ENCODE peak calls at places on chromosomes 3 and 15, in seven cellular contexts. P is adrenal gland, A is mucosa of descending colon, M is endodermal cell, E is colonic mucosa, S is GM23248, F is AG04450. D is an unnamed sample.
A peak's percentile ranks its signal among the peaks of the same experiment; 100 is the strongest.

GRCh38 chr3:30548605-30549004 is 57.8 kb upstream of the TGFBR2 start:
- DNase-seq in P (no peak), A (no peak), M (peak; percentile 86), E (no peak), S (peak; percentile 21), F (no peak), D (no peak)

GRCh38 chr15:88719654-88720053 is 80.8 kb downstream of the ISG20 start:
- DNase-seq in P (no peak), A (no peak), M (peak; percentile 28), E (no peak), S (no peak), F (no peak), D (no peak)

GRCh38 chr3:150945226-150945625 is 27.3 kb downstream of the CLRN1 start:
- DNase-seq in P (peak; percentile 35), A (no peak), M (no peak), E (no peak), S (peak; percentile 82), F (no peak), D (no peak)

GRCh38 chr15:60548101-60548500 is 69.2 kb upstream of the ICE2 start:
- DNase-seq in P (no peak), A (no peak), M (no peak), E (no peak), S (no peak), F (no peak), D (no peak)

GRCh38 chr3:159252772-159253384 is 451.0 kb downstream of the MFSD1 start:
- DNase-seq in P (no peak), A (peak; percentile 18), M (no peak), E (no peak), S (peak; percentile 74), F (no peak), D (no peak)

GRCh38 chr15:58260911-58261267 is 122.7 kb downstream of the AQP9 start:
- DNase-seq in P (no peak), A (no peak), M (no peak), E (no peak), S (peak; percentile 72), F (no peak), D (no peak)

GRCh38 chr3:66709464-66710058 is 208.7 kb upstream of the LRIG1 start:
- DNase-seq in P (no peak), A (no peak), M (no peak), E (no peak), S (no peak), F (no peak), D (no peak)

GRCh38 chr3:14633819-14634424 is 17.6 kb upstream of the CCDC174 start:
- DNase-seq in P (peak; percentile 62), A (peak; percentile 66), M (peak; percentile 75), E (peak; percentile 50), S (peak; percentile 76), F (peak; percentile 7), D (peak; percentile 64)

GRCh38 chr3:14458434-14459280 is 56.3 kb downstream of the SLC6A6 start:
- DNase-seq in P (no peak), A (no peak), M (no peak), E (no peak), S (peak; percentile 50), F (no peak), D (no peak)

GRCh38 chr3:10964537-10965167 is 27.9 kb upstream of the SLC6A1 start:
- DNase-seq in P (no peak), A (peak; percentile 65), M (peak; percentile 89), E (no peak), S (peak; percentile 18), F (no peak), D (no peak)

GRCh38 chr3:47404420-47404819 is 23.6 kb downstream of the PTPN23 start:
- DNase-seq in P (no peak), A (no peak), M (no peak), E (no peak), S (no peak), F (no peak), D (no peak)

GRCh38 chr3:171374260-171374659 is 85.9 kb downstream of the TNIK start:
- DNase-seq in P (no peak), A (no peak), M (no peak), E (no peak), S (peak; percentile 26), F (no peak), D (no peak)

GRCh38 chr15:99477745-99478525 is 87.8 kb upstream of the MEF2A start:
- DNase-seq in P (no peak), A (no peak), M (no peak), E (no peak), S (no peak), F (no peak), D (peak; percentile 27)

GRCh38 chr3:134333522-134334181 is 40.6 kb downstream of the AMOTL2 start:
- DNase-seq in P (no peak), A (no peak), M (peak; percentile 91), E (no peak), S (peak; percentile 89), F (no peak), D (no peak)

GRCh38 chr3:65761431-65761830 is 277.3 kb downstream of the MAGI1 start:
- DNase-seq in P (no peak), A (no peak), M (no peak), E (no peak), S (no peak), F (no peak), D (no peak)

GRCh38 chr3:184168363-184169120 is 6.1 kb upstream of the AP2M1 start:
- DNase-seq in P (no peak), A (no peak), M (peak; percentile 29), E (no peak), S (peak; percentile 90), F (no peak), D (no peak)

GRCh38 chr3:178083906-178084823 is 452.1 kb upstream of the KCNMB2 start:
- DNase-seq in P (no peak), A (no peak), M (no peak), E (no peak), S (no peak), F (no peak), D (no peak)

GRCh38 chr3:2727566-2728318 is 382.4 kb downstream of the IL5RA start:
- DNase-seq in P (no peak), A (no peak), M (no peak), E (no peak), S (no peak), F (no peak), D (no peak)

GRCh38 chr15:68311859-68312557 is 34.5 kb downstream of the FEM1B start:
- DNase-seq in P (no peak), A (no peak), M (no peak), E (no peak), S (no peak), F (no peak), D (no peak)

GRCh38 chr3:162586591-162586990 is 1090.0 kb downstream of the OTOL1 start:
- DNase-seq in P (no peak), A (no peak), M (no peak), E (no peak), S (no peak), F (peak; percentile 18), D (no peak)

GRCh38 chr15:71691700-71692417 is 118.5 kb upstream of the NR2E3 start:
- DNase-seq in P (no peak), A (peak; percentile 15), M (peak; percentile 27), E (no peak), S (peak; percentile 84), F (peak; percentile 93), D (no peak)

GRCh38 chr3:159817571-159817970 is 171.1 kb upstream of the IL12A start:
- DNase-seq in P (no peak), A (no peak), M (no peak), E (no peak), S (no peak), F (no peak), D (no peak)

GRCh38 chr3:101066776-101067175 is 73.6 kb upstream of the ABI3BP start:
- DNase-seq in P (peak; percentile 19), A (no peak), M (no peak), E (no peak), S (peak; percentile 74), F (no peak), D (no peak)

GRCh38 chr3:1007890-1008289 is 84.9 kb upstream of the CNTN6 start:
- DNase-seq in P (no peak), A (no peak), M (no peak), E (no peak), S (peak; percentile 12), F (no peak), D (no peak)

GRCh38 chr3:1010228-1010627 is 82.6 kb upstream of the CNTN6 start:
- DNase-seq in P (no peak), A (no peak), M (no peak), E (no peak), S (no peak), F (no peak), D (no peak)
- H3K9me3 ChIP-seq in P (no peaks in the 10 kb centered on the region), A (no peaks in the 10 kb centered on the region), M (peaks cover 59% of the 10 kb centered on the region), E (no peaks in the 10 kb centered on the region), S (no peaks in the 10 kb centered on the region), F (peaks cover 6% of the 10 kb centered on the region), D (no peaks in the 10 kb centered on the region)

GRCh38 chr3:195587824-195588223 is 4.1 kb upstream of the APOD start:
- DNase-seq in P (no peak), A (no peak), M (no peak), E (no peak), S (no peak), F (no peak), D (no peak)
- H3K9me3 ChIP-seq in P (no peaks in the 10 kb centered on the region), A (no peaks in the 10 kb centered on the region), M (peaks cover 22% of the 10 kb centered on the region), E (no peaks in the 10 kb centered on the region), S (no peaks in the 10 kb centered on the region), F (peaks cover 4% of the 10 kb centered on the region), D (no peaks in the 10 kb centered on the region)

GRCh38 chr3:138812806-138813205 is 21.9 kb downstream of the PIK3CB start:
- DNase-seq in P (no peak), A (no peak), M (no peak), E (no peak), S (peak; percentile 25), F (no peak), D (no peak)
- H3K9me3 ChIP-seq in P (no peaks in the 10 kb centered on the region), A (no peaks in the 10 kb centered on the region), M (no peaks in the 10 kb centered on the region), E (no peaks in the 10 kb centered on the region), S (no peaks in the 10 kb centered on the region), F (no peaks in the 10 kb centered on the region), D (no peaks in the 10 kb centered on the region)

GRCh38 chr3:20405731-20406130 is 219.7 kb upstream of the SGO1 start:
- DNase-seq in P (no peak), A (no peak), M (no peak), E (no peak), S (peak; percentile 78), F (no peak), D (no peak)
- H3K9me3 ChIP-seq in P (no peaks in the 10 kb centered on the region), A (no peaks in the 10 kb centered on the region), M (no peaks in the 10 kb centered on the region), E (no peaks in the 10 kb centered on the region), S (no peaks in the 10 kb centered on the region), F (no peaks in the 10 kb centered on the region), D (no peaks in the 10 kb centered on the region)

GRCh38 chr15:87129916-87130315 is 1050.2 kb downstream of the AGBL1 start:
- DNase-seq in P (no peak), A (no peak), M (no peak), E (no peak), S (no peak), F (no peak), D (no peak)
- H3K9me3 ChIP-seq in P (no peaks in the 10 kb centered on the region), A (peaks cover 21% of the 10 kb centered on the region), M (no peaks in the 10 kb centered on the region), E (no peaks in the 10 kb centered on the region), S (no peaks in the 10 kb centered on the region), F (no peaks in the 10 kb centered on the region), D (no peaks in the 10 kb centered on the region)

DNA sequence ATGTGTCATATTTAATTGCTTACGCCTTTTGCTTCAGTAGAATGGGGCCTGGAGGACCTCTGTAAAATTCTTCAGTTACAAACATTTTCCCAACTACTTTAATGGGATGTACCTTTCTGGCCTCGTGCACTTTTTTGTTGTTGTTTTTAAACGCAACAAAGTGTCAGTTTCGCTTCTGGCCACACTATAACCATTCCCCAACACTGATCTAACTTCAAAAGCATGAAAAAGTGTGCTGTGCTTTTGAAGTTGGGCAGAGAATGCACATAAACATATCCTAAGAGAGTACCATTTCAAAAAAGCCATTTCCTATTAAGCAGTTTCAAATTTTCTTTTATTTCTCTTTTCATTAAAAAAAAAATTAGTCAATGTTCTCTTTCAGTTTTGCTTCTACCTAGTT is 435.8 kb downstream of the CNTN6 start:
- DNase-seq in P (no peak), A (no peak), M (no peak), E (no peak), S (no peak), F (no peak), D (no peak)
- H3K9me3 ChIP-seq in P (no peaks in the 10 kb centered on the region), A (no peaks in the 10 kb centered on the region), M (peaks cover 12% of the 10 kb centered on the region), E (no peaks in the 10 kb centered on the region), S (no peaks in the 10 kb centered on the region), F (peaks cover 9% of the 10 kb centered on the region), D (no peaks in the 10 kb centered on the region)